ENCODE peak calls at places on chromosomes 13 and 19, in six cellular contexts. R, H, D, O, F and A are unnamed samples.

GRCh38 chr19:10885241-10886169 is 14.2 kb downstream of the CARM1 start:
- DNase-seq in R (no peak), D (no peak), O (no peak), H (no peak), F (no peak), A (no peak)

GRCh38 chr19:19459707-19460251 is 54.3 kb downstream of the GATAD2A start:
- DNase-seq in F (no peak), H (peak; percentile 33), R (peak; percentile 87), O (no peak), D (no peak), A (no peak)

GRCh38 chr13:82867284-82867683 is 1015.0 kb downstream of the SLITRK1 start:
- DNase-seq in D (no peak), H (no peak), R (no peak), F (no peak), O (no peak), A (no peak)

GRCh38 chr13:30734434-30734833 is 909 bp upstream of the ALOX5AP start:
- DNase-seq in D (no peak), R (peak; percentile 74), H (no peak), F (no peak), O (no peak), A (no peak)

GRCh38 chr19:6041991-6042421 is 64.1 kb upstream of the RANBP3 start:
- DNase-seq in F (no peak), H (no peak), D (no peak), O (no peak), R (no peak), A (no peak)

GRCh38 chr13:36918246-36919060 is 1.6 kb downstream of the SMAD9 start:
- DNase-seq in H (no peak), R (peak; percentile 36), F (no peak), O (peak; percentile 25), D (no peak), A (no peak)

GRCh38 chr19:7117248-7117647 is 47.7 kb downstream of the ZNF557 start:
- DNase-seq in H (no peak), O (no peak), R (no peak), D (no peak), F (no peak), A (no peak)

GRCh38 chr19:4115050-4115817 is 8.7 kb downstream of the MAP2K2 start:
- DNase-seq in D (no peak), O (peak; percentile 7), F (peak; percentile 67), H (no peak), R (no peak), A (no peak)

GRCh38 chr19:4120531-4120930 is 3.4 kb downstream of the MAP2K2 start:
- DNase-seq in F (no peak), H (no peak), O (no peak), D (no peak), R (peak; percentile 63), A (no peak)

GRCh38 chr19:46296722-46297431 is at the start of gene HIF3A:
- DNase-seq in R (no peak), F (no peak), D (no peak), O (peak; percentile 90), H (peak; percentile 10), A (no peak)

GRCh38 chr19:31330761-31331160 is 18.5 kb downstream of the TSHZ3 start:
- DNase-seq in R (no peak), D (no peak), H (no peak), O (no peak), F (no peak), A (no peak)

GRCh38 chr19:29964171-29964570 is 22.1 kb downstream of the URI1 start:
- DNase-seq in F (no peak), O (no peak), H (no peak), D (no peak), R (peak; percentile 47), A (no peak)

GRCh38 chr19:12779162-12779993 is 4.0 kb upstream of the HOOK2 start:
- DNase-seq in H (peak; percentile 79), R (peak; percentile 77), D (peak; percentile 61), F (no peak), O (peak; percentile 76), A (no peak)

GRCh38 chr13:108425056-108425455 is 155.5 kb downstream of the TNFSF13B start:
- DNase-seq in F (no peak), R (no peak), H (peak; percentile 14), O (no peak), D (no peak), A (no peak)

GRCh38 chr19:10913716-10914340 is 14.6 kb downstream of the YIPF2 start:
- DNase-seq in R (no peak), D (no peak), O (no peak), H (no peak), F (no peak), A (no peak)

GRCh38 chr19:46911456-46911855 is 50.7 kb downstream of the ARHGAP35 start:
- DNase-seq in H (no peak), D (no peak), O (no peak), F (no peak), R (no peak), A (no peak)

GRCh38 chr19:47601180-47601904 is 7.6 kb upstream of the BICRA start:
- DNase-seq in D (peak; percentile 29), H (peak; percentile 26), O (no peak), R (no peak), F (no peak), A (no peak)

GRCh38 chr19:31892060-31892459 is 453.4 kb upstream of the ZNF507 start:
- DNase-seq in F (no peak), R (no peak), H (no peak), D (no peak), O (no peak), A (no peak)

GRCh38 chr13:25503856-25504255 is 132.1 kb downstream of the ATP8A2 start:
- DNase-seq in H (no peak), D (no peak), F (no peak), R (no peak), O (no peak), A (no peak)

GRCh38 chr13:30429721-30430694 is 7.7 kb downstream of the UBE2L5 start:
- DNase-seq in H (peak; percentile 22), D (no peak), F (peak; percentile 59), O (no peak), R (peak; percentile 95), A (peak; percentile 60)

GRCh38 chr13:25654332-25654731 is 282.6 kb downstream of the ATP8A2 start:
- DNase-seq in D (no peak), O (no peak), F (no peak), R (no peak), H (no peak), A (no peak)

GRCh38 chr13:27186295-27186694 is 14.7 kb upstream of the USP12 start:
- DNase-seq in H (no peak), R (no peak), O (no peak), D (no peak), F (no peak), A (no peak)

GRCh38 chr19:4064551-4065260 is 2.0 kb downstream of the ZBTB7A start:
- DNase-seq in R (no peak), D (no peak), H (peak; percentile 65), F (no peak), O (peak; percentile 86), A (no peak)

GRCh38 chr13:48110132-48110868 is 15.4 kb upstream of the MED4 start:
- DNase-seq in H (no peak), F (no peak), O (no peak), D (no peak), R (no peak), A (no peak)

GRCh38 chr13:62085337-62085736 is 669.7 kb upstream of the PCDH20 start:
- DNase-seq in O (no peak), D (no peak), F (no peak), H (no peak), R (no peak), A (no peak)
- TF ChIP-seq SMC3 in O (no peak), D (no peak), F (no peak), H (no peak), R (no peak), A (no peak)

DNA sequence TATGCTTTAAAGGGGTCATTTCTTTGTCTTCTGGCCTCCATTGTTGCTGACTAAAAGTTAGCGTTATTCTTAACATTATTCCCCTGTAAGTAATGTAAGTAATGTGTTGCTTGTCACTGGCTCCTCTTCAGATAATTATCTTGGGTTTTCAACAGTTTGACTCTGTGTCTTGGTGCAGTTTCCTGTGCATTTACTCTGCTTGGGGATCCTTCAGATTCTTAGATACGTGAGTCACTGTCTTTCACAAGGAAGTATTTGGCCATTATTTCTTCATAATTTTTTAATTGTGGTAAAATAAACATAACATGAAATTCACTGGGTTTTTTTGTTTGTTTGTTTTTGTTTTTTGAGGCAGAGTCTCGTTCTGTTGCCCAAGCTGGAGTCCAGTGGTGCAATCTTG is 13.5 kb upstream of the OR7D2 start:
- DNase-seq in F (no peak), R (peak; percentile 22), O (no peak), D (no peak), H (no peak), A (no peak)
- TF ChIP-seq RAD21 in F (no peak), R (no peak), O (no peak), D (no peak), H (no peak), A (no peak)

DNA sequence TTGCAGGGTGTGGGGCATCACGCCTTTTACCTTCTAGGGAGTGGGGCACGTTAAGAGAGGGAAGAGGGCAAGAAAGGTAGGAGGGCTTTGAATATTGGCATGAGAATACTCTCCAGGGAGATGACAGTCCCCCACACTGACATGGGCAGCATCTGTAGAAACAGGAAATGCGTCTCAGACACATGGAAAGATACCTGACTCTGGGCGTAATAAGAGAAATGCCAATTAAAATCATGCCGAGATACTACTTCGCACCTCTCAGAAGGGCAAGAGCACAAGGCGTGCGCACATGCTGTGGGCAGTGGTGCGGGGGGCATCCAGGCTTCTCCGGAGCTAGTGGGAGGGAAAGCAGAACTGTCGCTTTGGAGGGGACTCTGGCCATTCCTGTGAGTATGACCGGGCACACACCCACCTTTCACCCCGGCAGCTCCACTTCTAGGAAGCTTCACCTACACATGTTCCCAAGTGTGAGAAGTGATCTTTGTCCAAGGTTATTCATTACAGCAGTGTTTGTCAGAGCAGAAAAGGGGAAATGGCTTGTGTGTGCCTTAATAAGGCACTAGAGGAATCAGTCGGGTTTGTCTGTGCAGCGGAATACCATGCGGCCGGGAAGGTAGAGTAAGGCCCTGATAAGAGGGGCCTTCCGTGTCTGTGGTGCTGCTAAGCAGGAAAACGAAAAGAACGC is 99.5 kb downstream of the SIPA1L3 start:
- DNase-seq in H (no peak), O (no peak), F (peak; percentile 52), R (no peak), D (peak; percentile 72), A (no peak)
- TF ChIP-seq SMC3 in H (no peak), O (no peak), F (no peak), R (no peak), D (no peak), A (no peak)

GRCh38 chr13:92260363-92260762 is 861.9 kb downstream of the GPC5 start:
- DNase-seq in H (no peak), F (no peak), D (no peak), R (no peak), O (no peak), A (no peak)

GRCh38 chr13:92270990-92271389 is 872.6 kb downstream of the GPC5 start:
- DNase-seq in R (no peak), H (no peak), D (no peak), F (no peak), O (no peak), A (no peak)

GRCh38 chr13:92259523-92259922 is 861.1 kb downstream of the GPC5 start:
- DNase-seq in D (no peak), H (no peak), R (no peak), F (no peak), O (no peak), A (no peak)

DNA sequence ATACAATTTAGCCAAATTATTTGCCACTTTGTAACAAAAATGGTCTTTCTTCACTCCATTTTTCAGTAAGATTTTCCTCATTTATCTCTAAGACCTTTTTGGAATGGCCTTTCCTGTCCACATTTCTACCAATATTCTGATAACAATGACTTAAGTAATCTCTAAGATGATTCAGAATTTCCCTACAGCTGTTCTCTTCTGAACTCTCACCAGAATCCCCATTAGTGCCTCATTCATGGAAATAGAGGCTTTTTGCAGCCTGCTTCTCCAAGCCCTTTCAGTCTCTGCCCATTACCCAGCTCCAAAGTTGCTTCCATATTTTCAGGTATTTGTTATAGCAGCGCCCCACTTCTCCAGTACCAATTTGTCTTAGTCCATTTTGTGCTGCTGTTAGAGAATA is 867.0 kb downstream of the GPC5 start:
- DNase-seq in H (no peak), O (no peak), D (no peak), F (no peak), R (peak; percentile 0), A (no peak)
- TF ChIP-seq RAD21 in H (no peak), O (no peak), D (no peak), F (no peak), R (no peak), A (no peak)